ENCODE peak calls at places on chromosomes 6 and 20, in five cellular contexts. W is left ventricle myocardium inferior, K is astrocyte of the spinal cord, T is pancreas, H is epithelial cell of esophagus. V is an unnamed sample.

GRCh38 chr6:28303570-28303969 is 22.2 kb downstream of the PGBD1 start:
- DNase-seq in K (no peak), T (no peak), W (no peak), H (no peak), V (no peak)

GRCh38 chr6:108673602-108674001 is 112.9 kb downstream of the FOXO3 start:
- DNase-seq in K (no peak), W (no peak), T (no peak), H (peak), V (no peak)

GRCh38 chr20:5933802-5934436 is 16.4 kb downstream of the TRMT6 start:
- DNase-seq in T (no peak), W (no peak), K (no peak), H (peak), V (no peak)

GRCh38 chr6:150299873-150300485 is 68.8 kb upstream of the IYD start:
- DNase-seq in K (no peak), T (peak), H (no peak), W (peak), V (no peak)

GRCh38 chr20:2986466-2986865 is 57.0 kb upstream of the GNRH2 start:
- DNase-seq in H (peak), K (no peak), T (no peak), W (no peak), V (no peak)

GRCh38 chr6:137945149-137945498 is 78.1 kb downstream of the TNFAIP3 start:
- DNase-seq in H (no peak), T (no peak), K (no peak), W (no peak), V (no peak)

GRCh38 chr6:33124525-33124901 is 48.7 kb downstream of the HLA-DPB1 start:
- DNase-seq in W (no peak), K (no peak), T (no peak), H (no peak), V (no peak)

GRCh38 chr20:20304942-20305341 is 63.0 kb upstream of the INSM1 start:
- DNase-seq in K (no peak), H (no peak), W (no peak), T (no peak), V (no peak)

GRCh38 chr20:24912397-24913075 is 36.5 kb upstream of the CST7 start:
- DNase-seq in H (no peak), K (no peak), T (no peak), W (no peak), V (no peak)

GRCh38 chr6:158290040-158290439 is 22.2 kb upstream of the TULP4 start:
- DNase-seq in K (no peak), H (no peak), T (no peak), W (no peak), V (no peak)

GRCh38 chr20:38446441-38447209 is 11.5 kb upstream of the SNHG17 start:
- DNase-seq in H (peak), W (peak), K (peak), T (peak), V (peak)

GRCh38 chr20:5657190-5657872 is 92.9 kb upstream of the SHLD1 start:
- DNase-seq in T (no peak), W (peak), K (peak), H (peak), V (peak)

GRCh38 chr20:19254086-19254821 is 41.8 kb downstream of the SLC24A3 start:
- DNase-seq in W (no peak), H (no peak), T (no peak), K (peak), V (no peak)

GRCh38 chr6:16227048-16227562 is 11.3 kb upstream of the GMPR start:
- DNase-seq in K (no peak), T (no peak), H (no peak), W (no peak), V (no peak)

GRCh38 chr6:16227605-16228004 is 10.8 kb upstream of the GMPR start:
- DNase-seq in T (no peak), H (no peak), W (no peak), K (no peak), V (no peak)

GRCh38 chr6:16228043-16228442 is 10.3 kb upstream of the GMPR start:
- DNase-seq in K (no peak), T (no peak), W (no peak), H (no peak), V (no peak)

GRCh38 chr6:16229710-16230109 is 8.7 kb upstream of the GMPR start:
- DNase-seq in H (no peak), T (no peak), W (no peak), K (no peak), V (no peak)

DNA sequence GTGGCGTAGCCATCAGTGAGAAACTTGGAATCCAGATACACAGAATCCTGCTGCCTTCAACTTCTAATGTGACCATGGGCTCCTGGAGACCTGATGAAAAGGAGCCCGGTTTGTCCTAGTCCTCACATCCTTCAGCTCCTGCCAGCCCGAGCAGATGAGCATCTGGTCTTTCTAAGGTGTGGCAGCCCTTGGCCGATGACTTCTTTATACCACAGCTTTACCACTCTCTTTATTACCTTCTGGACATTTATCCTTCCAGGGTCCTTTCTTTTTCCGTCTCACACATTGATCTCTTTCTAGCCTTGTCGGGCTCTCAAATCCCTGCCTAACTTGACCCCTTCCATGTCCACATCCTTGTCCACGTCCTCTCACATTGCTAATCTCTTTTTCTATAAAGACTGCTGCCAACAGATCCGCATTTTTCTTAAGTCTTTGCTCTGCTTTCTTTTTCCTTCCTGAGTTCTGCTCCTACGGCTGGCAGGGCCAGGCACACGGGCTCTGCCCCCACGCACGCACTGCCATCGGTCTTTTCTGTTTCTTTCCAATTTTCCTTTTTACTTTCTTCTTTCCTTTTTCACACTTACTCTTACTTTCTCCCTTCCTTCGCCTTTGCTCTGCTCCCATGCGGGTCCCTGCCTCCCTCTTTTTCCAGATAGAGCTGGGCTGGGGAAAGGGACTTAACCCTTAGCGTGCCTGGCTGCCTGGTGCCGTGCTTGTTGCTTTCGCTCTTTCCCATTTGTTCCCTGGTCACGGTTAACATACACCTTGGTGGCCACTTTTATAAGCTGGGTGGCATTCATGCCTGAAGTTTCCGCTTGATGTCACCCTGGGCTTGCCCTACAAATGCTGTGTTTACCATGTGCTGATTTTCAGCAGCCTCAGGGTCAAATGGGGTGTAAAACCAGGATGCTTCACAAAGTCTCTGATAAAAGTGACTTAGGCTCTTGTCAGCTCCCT is 9.4 kb upstream of the GMPR start:
- DNase-seq in H (no peak), W (no peak), K (no peak), T (no peak), V (no peak)
- TF ChIP-seq CTCF in H (no peak), W (peak), K (peak), T (no peak), V (peak)

DNA sequence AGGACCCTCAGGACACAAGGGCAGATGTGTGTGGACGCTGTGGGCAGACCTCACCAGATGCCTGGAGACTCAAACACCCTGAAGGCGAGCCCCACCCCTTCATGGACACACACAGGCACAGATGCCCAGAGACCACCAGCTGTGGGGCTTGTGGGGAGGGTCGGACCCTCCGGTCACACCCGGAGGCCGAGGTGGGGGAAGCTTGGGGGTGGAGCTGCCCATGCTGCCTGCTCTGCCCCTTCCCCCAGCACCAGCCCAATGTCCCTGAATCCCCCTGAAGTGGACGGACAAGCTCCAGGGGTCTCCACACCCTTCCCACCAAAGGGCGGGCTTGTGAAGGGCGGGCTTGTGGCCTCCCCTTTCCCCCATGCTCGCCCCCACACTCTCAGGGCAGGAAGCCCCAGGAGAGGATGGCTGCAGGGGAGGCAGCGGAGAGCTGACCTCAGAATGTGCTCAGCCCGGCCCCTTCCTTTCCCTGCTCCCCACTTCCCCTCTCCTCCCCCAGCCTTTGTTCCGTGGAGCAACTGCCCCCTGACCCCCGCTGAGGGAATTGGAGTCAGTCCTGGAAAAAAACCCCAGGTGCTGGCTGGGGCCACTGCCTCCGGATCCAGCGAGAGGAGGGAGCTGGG is 13.8 kb upstream of the ABHD16B start:
- DNase-seq in H (no peak), W (no peak), K (no peak), T (no peak), V (no peak)
- H3K4me3 ChIP-seq in H (no peak), W (peak), K (no peak), T (no peak), V (no peak)

DNA sequence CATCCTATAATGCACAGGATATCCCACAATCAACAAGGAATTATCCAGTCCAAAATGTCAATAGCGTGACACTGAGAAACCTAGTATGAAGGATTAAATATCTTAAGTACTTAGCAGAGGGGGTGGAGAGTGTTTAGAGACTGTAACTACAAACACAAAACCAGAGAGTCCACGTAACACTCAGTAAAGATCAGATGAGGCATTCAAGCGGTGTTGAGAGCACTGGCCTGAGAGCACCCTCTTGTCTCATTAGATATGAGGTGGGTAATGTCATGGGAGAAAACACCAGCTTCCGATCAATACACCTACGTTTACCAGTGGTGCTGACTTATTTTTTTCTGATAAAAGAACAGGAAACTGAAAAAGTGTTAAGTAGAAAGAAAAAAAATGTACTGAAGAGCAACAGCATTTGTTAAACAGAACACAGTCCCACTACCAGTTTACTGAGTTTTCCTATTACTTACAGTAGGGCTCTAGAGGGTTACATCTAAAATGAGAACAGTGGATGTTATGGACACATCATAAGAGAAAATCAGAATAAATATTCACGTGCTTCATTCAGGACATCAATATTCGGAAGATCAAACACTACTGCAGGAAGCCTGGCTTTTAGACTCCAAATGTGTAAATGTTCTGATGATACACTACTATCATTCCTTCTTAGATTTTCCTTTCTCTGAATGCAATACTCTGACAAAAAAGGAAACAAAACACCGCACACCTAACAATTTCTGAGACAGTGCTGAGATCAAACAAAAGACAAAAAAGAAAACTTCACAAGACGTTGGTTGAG is 2.1 kb downstream of the FAM184A start:
- DNase-seq in H (no peak), T (no peak), K (no peak), W (no peak), V (no peak)
- TF ChIP-seq CTCF in H (no peak), T (no peak), K (no peak), W (no peak), V (no peak)

GRCh38 chr6:126054802-126055201 is 68.5 kb downstream of the TRMT11 start:
- DNase-seq in H (no peak), T (no peak), K (no peak), W (no peak), V (no peak)
- H3K4me3 ChIP-seq in H (no peak), T (no peak), K (no peak), W (no peak), V (no peak)

DNA sequence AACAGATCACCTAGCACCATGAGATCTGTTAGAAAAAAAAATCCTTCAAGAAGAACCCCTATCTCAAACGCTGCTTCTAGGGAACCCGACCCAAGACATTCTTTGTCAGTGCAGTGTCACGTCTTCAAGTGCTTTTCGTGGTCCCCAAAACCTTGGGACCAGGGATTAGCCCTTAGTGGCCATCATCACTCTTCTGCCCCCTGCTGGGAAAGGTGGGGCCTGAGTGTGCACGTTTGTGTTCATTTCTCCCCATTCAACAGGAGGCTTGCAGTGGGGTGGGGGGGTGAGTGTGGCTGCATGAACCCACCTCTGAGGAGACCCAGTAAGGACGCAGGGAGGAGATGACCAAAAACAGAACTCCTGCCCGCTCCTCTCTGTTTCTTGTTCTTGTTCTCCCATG is 218.2 kb upstream of the RNF24 start:
- DNase-seq in T (no peak), H (no peak), W (no peak), K (no peak), V (no peak)
- TF ChIP-seq CTCF in T (no peak), H (no peak), W (no peak), K (peak), V (peak)

GRCh38 chr20:41169184-41169690 is 31.9 kb downstream of the PLCG1 start:
- DNase-seq in W (no peak), K (no peak), H (no peak), T (no peak), V (no peak)
- H3K4me3 ChIP-seq in W (no peak), K (no peak), H (no peak), T (no peak), V (no peak)

GRCh38 chr20:23047738-23048214 is 1.7 kb downstream of the THBD start:
- DNase-seq in W (no peak), H (peak), T (no peak), K (no peak), V (no peak)
- TF ChIP-seq CTCF in W (no peak), H (peak), T (no peak), K (no peak), V (peak)

V was measured in LNCaP clone FGC.